ENCODE peak calls at places on chromosomes 1 and 21, in nine cellular contexts. N is HCT116; C is adrenal gland; L is SK-N-MC; K is PC-9; B is tibial nerve; O is CD8-positive, alpha-beta T cell; S is left lung; A is colonic mucosa. E is an unnamed sample. For H3K9me3, the result is how much of the 10 kb centered on the place peaks cover.

GRCh38 chr1:42966688-42967609 is 8.3 kb upstream of the SLC2A1 start:
- DNase-seq in N (peak), C (peak), L (no peak), K (peak), B (no peak), O (no peak), S (peak), A (peak), E (no peak)

GRCh38 chr1:52041551-52042185 is 8.1 kb upstream of the KTI12 start:
- DNase-seq in N (no peak), C (no peak), L (no peak), K (no peak), B (no peak), O (no peak), S (no peak), A (no peak), E (no peak)

GRCh38 chr1:116737020-116737854 is 17.0 kb upstream of the CD2 start:
- DNase-seq in N (peak), C (peak), L (no peak), K (peak), B (peak), O (peak), S (no peak), A (peak), E (peak)

GRCh38 chr1:233790662-233791371 is 113.7 kb upstream of the SLC35F3 start:
- DNase-seq in N (peak), C (peak), L (peak), K (peak), B (peak), O (peak), S (no peak), A (peak), E (no peak)

GRCh38 chr1:21574464-21575151 is 65.4 kb downstream of the ALPL start:
- DNase-seq in N (no peak), C (peak), L (no peak), K (peak), B (no peak), O (no peak), S (peak), A (no peak), E (no peak)

GRCh38 chr1:244442850-244443249 is 8.9 kb downstream of the ADSS2 start:
- DNase-seq in N (no peak), C (no peak), L (no peak), K (no peak), B (no peak), O (no peak), S (no peak), A (no peak), E (no peak)

GRCh38 chr1:189538271-189538670 is 939.4 kb downstream of the BRINP3 start:
- DNase-seq in N (no peak), C (no peak), L (no peak), K (no peak), B (no peak), O (no peak), S (no peak), A (no peak), E (no peak)

GRCh38 chr1:61053712-61054608 is 28.4 kb upstream of the NFIA start:
- DNase-seq in N (no peak), C (peak), L (no peak), K (peak), B (peak), O (no peak), S (peak), A (peak), E (no peak)

GRCh38 chr1:232378266-232379041 is 251.5 kb downstream of the SIPA1L2 start:
- DNase-seq in N (no peak), C (no peak), L (no peak), K (no peak), B (no peak), O (no peak), S (no peak), A (no peak), E (no peak)

GRCh38 chr1:4693316-4693715 is 38.9 kb downstream of the AJAP1 start:
- DNase-seq in N (no peak), C (no peak), L (no peak), K (no peak), B (no peak), O (no peak), S (no peak), A (no peak), E (no peak)

GRCh38 chr1:58460469-58460868 is 86.1 kb downstream of the OMA1 start:
- DNase-seq in N (no peak), C (no peak), L (no peak), K (no peak), B (no peak), O (no peak), S (no peak), A (no peak), E (no peak)

GRCh38 chr1:181166377-181167196 is 78.1 kb downstream of the IER5 start:
- DNase-seq in N (peak), C (peak), L (peak), K (peak), B (peak), O (peak), S (peak), A (peak), E (peak)

GRCh38 chr1:237183963-237184540 is 142.1 kb downstream of the RYR2 start:
- DNase-seq in N (no peak), C (no peak), L (no peak), K (no peak), B (no peak), O (no peak), S (no peak), A (no peak), E (no peak)

GRCh38 chr1:170168263-170168662 is 22.5 kb downstream of the NTMT2 start:
- DNase-seq in N (no peak), C (no peak), L (no peak), K (no peak), B (no peak), O (no peak), S (no peak), A (no peak), E (no peak)

GRCh38 chr21:40847956-40848355 is 998 bp upstream of the DSCAM start:
- DNase-seq in N (no peak), C (no peak), L (no peak), K (no peak), B (no peak), O (no peak), S (no peak), A (no peak), E (no peak)

GRCh38 chr1:39900662-39901485 is 843 bp downstream of the MYCL start:
- DNase-seq in N (no peak), C (no peak), L (no peak), K (peak), B (no peak), O (no peak), S (no peak), A (peak), E (no peak)

GRCh38 chr1:151838491-151839412 is 868 bp downstream of the C2CD4D start:
- DNase-seq in N (no peak), C (no peak), L (no peak), K (peak), B (no peak), O (no peak), S (no peak), A (no peak), E (peak)

GRCh38 chr1:38529337-38529860 is 330.2 kb downstream of the RRAGC start:
- DNase-seq in N (no peak), C (no peak), L (no peak), K (no peak), B (no peak), O (no peak), S (no peak), A (no peak), E (no peak)

GRCh38 chr1:156664046-156664948 is 12.9 kb downstream of the NES start:
- DNase-seq in N (no peak), C (no peak), L (no peak), K (no peak), B (no peak), O (no peak), S (no peak), A (no peak), E (no peak)

GRCh38 chr1:155085504-155086181 is 7.0 kb downstream of the EFNA3 start:
- DNase-seq in N (no peak), C (peak), L (no peak), K (peak), B (peak), O (peak), S (peak), A (peak), E (peak)

GRCh38 chr1:240385985-240386978 is 225.7 kb downstream of the GREM2 start:
- DNase-seq in N (no peak), C (no peak), L (no peak), K (no peak), B (peak), O (no peak), S (no peak), A (no peak), E (no peak)

GRCh38 chr1:248589334-248589733 is 8.2 kb downstream of the OR2T10 start:
- DNase-seq in N (no peak), C (no peak), L (no peak), K (no peak), B (no peak), O (no peak), S (no peak), A (no peak), E (no peak)

GRCh38 chr1:248590055-248590454 is 7.4 kb downstream of the OR2T10 start:
- DNase-seq in N (no peak), C (no peak), L (no peak), K (no peak), B (no peak), O (no peak), S (no peak), A (no peak), E (no peak)

GRCh38 chr1:248585266-248585665 is 10.7 kb upstream of the OR2T34 start:
- DNase-seq in N (no peak), C (no peak), L (no peak), K (no peak), B (no peak), O (no peak), S (no peak), A (no peak), E (no peak)
- H3K9me3 ChIP-seq in N (under half), C (under half), L (under half), K (under half), B (under half), O (under half), S (under half), A (under half), E (under half)

GRCh38 chr1:246971322-246971721 is 36.5 kb downstream of the ZNF695 start:
- DNase-seq in N (no peak), C (peak), L (no peak), K (peak), B (peak), O (peak), S (peak), A (peak), E (no peak)
- H3K9me3 ChIP-seq in N (under half), C (under half), L (under half), K (under half), B (under half), O (under half), S (under half), A (under half), E (under half)

DNA sequence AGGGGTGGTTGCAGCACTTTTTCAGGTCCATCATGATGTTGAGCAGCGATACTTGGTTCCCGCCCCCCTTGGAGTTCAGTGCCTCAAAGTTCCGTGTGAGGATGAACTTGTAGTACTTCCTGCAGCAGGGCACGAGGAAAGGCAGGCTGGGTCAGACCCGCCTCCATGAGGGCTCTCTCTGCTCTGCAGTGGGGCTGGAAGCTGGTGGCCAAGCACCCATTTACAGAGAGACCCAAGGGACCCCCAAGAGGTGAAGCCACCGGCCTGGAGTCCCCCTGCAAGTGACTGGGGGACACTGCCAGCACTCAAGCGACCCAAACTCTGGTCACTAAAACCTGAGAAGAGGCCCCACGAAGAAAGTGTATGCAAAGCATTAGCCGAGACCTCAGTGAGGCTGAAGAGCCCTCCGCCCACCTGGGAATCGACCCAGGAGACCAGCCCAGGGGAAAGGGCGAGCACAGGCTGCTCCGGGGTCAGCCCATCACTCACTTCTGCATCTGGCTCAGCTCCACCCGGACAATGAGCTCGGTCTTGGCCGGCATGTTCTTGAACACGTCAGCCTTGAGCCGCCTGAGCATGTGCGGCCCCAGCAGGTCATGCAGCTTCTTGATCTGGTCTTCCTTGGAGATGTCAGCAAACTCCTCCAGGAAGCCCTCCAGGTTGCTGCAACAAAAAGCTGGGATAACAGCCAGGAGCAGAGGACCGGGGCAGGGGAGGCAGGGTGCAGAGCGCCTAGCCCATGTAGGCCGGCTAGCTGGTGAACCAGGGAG is 45.2 kb downstream of the CHD5 start:
- DNase-seq in N (no peak), C (no peak), L (no peak), K (no peak), B (no peak), O (no peak), S (no peak), A (no peak), E (no peak)
- H3K9me3 ChIP-seq in N (under half), C (under half), L (under half), K (under half), B (under half), O (under half), S (under half), A (under half), E (under half)

GRCh38 chr1:2865000-2865399 is 63.5 kb upstream of the TTC34 start:
- DNase-seq in N (no peak), C (no peak), L (no peak), K (no peak), B (no peak), O (no peak), S (no peak), A (no peak), E (no peak)

GRCh38 chr1:2862441-2863148 is 61.1 kb upstream of the TTC34 start:
- DNase-seq in N (no peak), C (no peak), L (no peak), K (no peak), B (no peak), O (no peak), S (no peak), A (no peak), E (no peak)

GRCh38 chr1:2861988-2862430 is 60.5 kb upstream of the TTC34 start:
- DNase-seq in N (no peak), C (no peak), L (no peak), K (no peak), B (no peak), O (no peak), S (no peak), A (no peak), E (no peak)

GRCh38 chr1:2864203-2864905 is 62.9 kb upstream of the TTC34 start:
- DNase-seq in N (no peak), C (no peak), L (no peak), K (no peak), B (no peak), O (no peak), S (no peak), A (no peak), E (no peak)

GRCh38 chr1:2863149-2863963 is 61.9 kb upstream of the TTC34 start:
- DNase-seq in N (no peak), C (no peak), L (no peak), K (no peak), B (no peak), O (no peak), S (no peak), A (no peak), E (no peak)
- H3K9me3 ChIP-seq in N (under half), C (under half), L (under half), K (under half), B (under half), O (under half), S (under half), A (under half), E (under half)

GRCh38 chr21:21929228-21929627 is 931.0 kb downstream of the NCAM2 start:
- DNase-seq in N (no peak), C (no peak), L (no peak), K (no peak), B (no peak), O (no peak), S (no peak), A (no peak), E (no peak)
- H3K9me3 ChIP-seq in N (under half), C (under half), L (under half), K (under half), B (under half), O (under half), S (under half), A (under half), E (under half)

E was measured in T-helper 17 cell.